ENCODE peak calls at places on chromosomes 2 and 18, in six cellular contexts. One of them, this sample, is unnamed.

GRCh38 chr2:120738786-120739771 is 3.4 kb downstream of the GLI2 start:
- DNase-seq in GM12891: no peak
- DNase-seq in K562: no peak
- DNase-seq in HepG2: no peak
- DNase-seq in H1: peak
- DNase-seq in SK-N-SH: no peak
- DNase-seq in this sample: no peak

GRCh38 chr2:240432820-240433801 is 2.4 kb upstream of the GPC1 start:
- DNase-seq in GM12891: no peak
- DNase-seq in K562: no peak
- DNase-seq in HepG2: no peak
- DNase-seq in H1: no peak
- DNase-seq in SK-N-SH: no peak
- DNase-seq in this sample: no peak

GRCh38 chr2:186862869-186863709 is 14.1 kb upstream of the ZSWIM2 start:
- DNase-seq in GM12891: no peak
- DNase-seq in K562: peak
- DNase-seq in HepG2: peak
- DNase-seq in H1: no peak
- DNase-seq in SK-N-SH: peak
- DNase-seq in this sample: no peak

GRCh38 chr2:218323526-218324472 is 31.5 kb upstream of the TMBIM1 start:
- DNase-seq in GM12891: no peak
- DNase-seq in K562: no peak
- DNase-seq in HepG2: peak
- DNase-seq in H1: peak
- DNase-seq in SK-N-SH: no peak
- DNase-seq in this sample: no peak

GRCh38 chr18:7921938-7922587 is 354.9 kb downstream of the PTPRM start:
- DNase-seq in GM12891: no peak
- DNase-seq in K562: no peak
- DNase-seq in HepG2: peak
- DNase-seq in H1: no peak
- DNase-seq in SK-N-SH: no peak
- DNase-seq in this sample: no peak

GRCh38 chr2:230684222-230685164 is 28.1 kb upstream of the CAB39 start:
- DNase-seq in GM12891: no peak
- DNase-seq in K562: no peak
- DNase-seq in HepG2: peak
- DNase-seq in H1: no peak
- DNase-seq in SK-N-SH: no peak
- DNase-seq in this sample: no peak

GRCh38 chr2:237573721-237574415 is 7.5 kb downstream of the PRLH start:
- DNase-seq in GM12891: no peak
- DNase-seq in K562: no peak
- DNase-seq in HepG2: no peak
- DNase-seq in H1: no peak
- DNase-seq in SK-N-SH: no peak
- DNase-seq in this sample: no peak

GRCh38 chr2:1973636-1974035 is 229.3 kb upstream of the PXDN start:
- DNase-seq in GM12891: no peak
- DNase-seq in K562: no peak
- DNase-seq in HepG2: no peak
- DNase-seq in H1: no peak
- DNase-seq in SK-N-SH: no peak
- DNase-seq in this sample: no peak

GRCh38 chr18:55875330-55875933 is 287.4 kb upstream of the TCF4 start:
- DNase-seq in GM12891: no peak
- DNase-seq in K562: no peak
- DNase-seq in HepG2: no peak
- DNase-seq in H1: no peak
- DNase-seq in SK-N-SH: peak
- DNase-seq in this sample: no peak

GRCh38 chr2:73859721-73860586 is 31.2 kb downstream of the STAMBP start:
- DNase-seq in GM12891: no peak
- DNase-seq in K562: peak
- DNase-seq in HepG2: peak
- DNase-seq in H1: no peak
- DNase-seq in SK-N-SH: no peak
- DNase-seq in this sample: no peak

GRCh38 chr2:205148756-205149155 is 533.5 kb upstream of the NRP2 start:
- DNase-seq in GM12891: no peak
- DNase-seq in K562: no peak
- DNase-seq in HepG2: no peak
- DNase-seq in H1: no peak
- DNase-seq in SK-N-SH: no peak
- DNase-seq in this sample: no peak

GRCh38 chr2:27652341-27652740 is 11.1 kb downstream of the SUPT7L start:
- DNase-seq in GM12891: no peak
- DNase-seq in K562: no peak
- DNase-seq in HepG2: no peak
- DNase-seq in H1: no peak
- DNase-seq in SK-N-SH: no peak
- DNase-seq in this sample: no peak
- TF ChIP-seq TAF1 in GM12891: no peak
- TF ChIP-seq TAF1 in K562: no peak
- TF ChIP-seq TAF1 in HepG2: no peak
- TF ChIP-seq TAF1 in H1: no peak
- TF ChIP-seq TAF1 in SK-N-SH: no peak
- TF ChIP-seq TAF1 in this sample: no peak

DNA sequence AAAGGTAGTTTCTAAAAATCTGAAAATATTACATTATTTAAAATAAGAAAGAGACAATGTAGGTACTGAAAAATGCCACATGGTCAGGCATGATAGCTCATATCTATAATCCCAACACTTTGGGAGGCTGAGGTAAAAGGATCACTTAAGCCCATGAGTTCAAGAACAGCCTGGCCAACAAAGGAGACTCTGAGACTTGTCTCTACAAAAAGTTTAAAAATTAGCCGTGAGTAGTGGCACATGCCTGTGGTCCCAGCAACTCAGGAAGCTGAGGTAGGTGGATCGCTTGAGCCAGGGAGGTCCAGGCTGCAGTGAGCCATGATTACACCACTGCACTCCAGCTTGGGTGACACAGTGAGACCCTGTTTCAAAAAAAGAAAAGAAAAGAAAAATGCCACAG is 21.8 kb downstream of the ATAD2B start:
- DNase-seq in GM12891: no peak
- DNase-seq in K562: no peak
- DNase-seq in HepG2: peak
- DNase-seq in H1: no peak
- DNase-seq in SK-N-SH: no peak
- DNase-seq in this sample: no peak
- TF ChIP-seq TAF1 in GM12891: no peak
- TF ChIP-seq TAF1 in K562: no peak
- TF ChIP-seq TAF1 in HepG2: no peak
- TF ChIP-seq TAF1 in H1: no peak
- TF ChIP-seq TAF1 in SK-N-SH: no peak
- TF ChIP-seq TAF1 in this sample: no peak

DNA sequence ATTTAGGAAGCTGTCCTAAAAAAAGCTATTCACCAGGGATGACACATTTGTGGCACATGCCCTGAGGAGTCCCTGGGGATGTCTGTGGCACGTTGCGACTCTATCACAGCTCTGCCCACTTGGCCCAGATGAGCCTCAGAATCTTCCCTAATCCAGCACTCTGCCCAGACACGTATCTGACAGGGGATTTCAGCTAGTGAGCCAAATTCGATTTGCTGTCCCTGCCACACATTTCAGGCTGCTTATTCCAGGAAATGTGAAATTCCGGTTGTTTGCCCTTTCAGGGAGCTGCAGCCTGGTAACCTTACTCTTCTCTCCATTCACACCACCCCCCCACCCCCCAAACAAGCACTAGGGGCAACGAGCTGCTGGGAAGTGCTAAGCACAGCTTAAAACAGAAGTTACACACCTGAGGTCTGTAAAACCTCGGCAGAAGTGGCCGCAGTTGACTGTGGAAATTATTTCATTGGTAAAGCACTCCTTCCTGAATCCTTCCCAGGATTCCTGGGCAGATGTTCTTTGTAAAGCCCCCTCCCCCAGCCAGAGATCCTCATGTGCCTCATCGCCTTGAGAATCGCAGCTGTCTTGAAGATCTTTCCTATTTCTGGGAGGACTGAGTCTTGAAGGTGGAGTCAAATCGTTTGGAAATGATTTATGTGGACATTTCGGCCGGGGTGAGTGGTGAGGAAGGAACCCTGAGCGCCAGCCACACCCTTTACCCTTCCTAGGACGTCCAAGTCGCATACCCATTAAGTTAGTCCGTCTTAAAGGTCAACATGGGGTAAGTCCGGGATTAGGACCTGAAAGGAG is 85.1 kb upstream of the ZCCHC2 start:
- DNase-seq in GM12891: no peak
- DNase-seq in K562: no peak
- DNase-seq in HepG2: no peak
- DNase-seq in H1: no peak
- DNase-seq in SK-N-SH: peak
- DNase-seq in this sample: no peak
- TF ChIP-seq TAF1 in GM12891: no peak
- TF ChIP-seq TAF1 in K562: no peak
- TF ChIP-seq TAF1 in HepG2: no peak
- TF ChIP-seq TAF1 in H1: no peak
- TF ChIP-seq TAF1 in SK-N-SH: no peak
- TF ChIP-seq TAF1 in this sample: no peak

DNA sequence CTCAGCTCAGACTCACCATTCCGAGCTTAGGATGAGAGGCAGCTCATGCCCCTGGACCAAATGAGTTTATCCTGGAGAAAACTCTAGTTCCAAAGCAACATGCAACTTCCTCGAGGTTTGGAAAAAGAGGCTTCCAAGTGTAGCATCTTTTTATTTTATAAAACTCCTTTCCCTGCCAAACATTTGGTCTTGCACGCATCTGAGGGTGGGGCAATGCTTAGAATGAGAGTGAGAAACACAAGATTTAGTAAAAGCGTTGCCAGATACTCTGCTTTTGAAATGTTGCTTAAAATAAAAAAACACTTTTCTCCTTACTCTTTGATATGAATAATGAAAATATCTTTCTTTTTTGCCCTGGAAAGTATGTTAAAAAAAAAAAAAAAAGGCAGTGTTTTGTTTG is 151.5 kb downstream of the NCKAP5 start:
- DNase-seq in GM12891: no peak
- DNase-seq in K562: no peak
- DNase-seq in HepG2: no peak
- DNase-seq in H1: no peak
- DNase-seq in SK-N-SH: no peak
- DNase-seq in this sample: no peak
- TF ChIP-seq TAF1 in GM12891: no peak
- TF ChIP-seq TAF1 in K562: no peak
- TF ChIP-seq TAF1 in HepG2: no peak
- TF ChIP-seq TAF1 in H1: no peak
- TF ChIP-seq TAF1 in SK-N-SH: no peak
- TF ChIP-seq TAF1 in this sample: no peak

GRCh38 chr2:190410171-190410570 is 2.0 kb downstream of the MFSD6 start:
- DNase-seq in GM12891: no peak
- DNase-seq in K562: no peak
- DNase-seq in HepG2: no peak
- DNase-seq in H1: no peak
- DNase-seq in SK-N-SH: no peak
- DNase-seq in this sample: no peak

GRCh38 chr2:190409616-190410015 is 1.5 kb downstream of the MFSD6 start:
- DNase-seq in GM12891: no peak
- DNase-seq in K562: no peak
- DNase-seq in HepG2: no peak
- DNase-seq in H1: no peak
- DNase-seq in SK-N-SH: peak
- DNase-seq in this sample: no peak

GRCh38 chr2:190407246-190407661 is 901 bp upstream of the MFSD6 start:
- DNase-seq in GM12891: no peak
- DNase-seq in K562: no peak
- DNase-seq in HepG2: no peak
- DNase-seq in H1: no peak
- DNase-seq in SK-N-SH: no peak
- DNase-seq in this sample: no peak

GRCh38 chr2:190407662-190408537 is at the start of gene MFSD6:
- DNase-seq in GM12891: peak
- DNase-seq in K562: peak
- DNase-seq in HepG2: no peak
- DNase-seq in H1: peak
- DNase-seq in SK-N-SH: peak
- DNase-seq in this sample: peak

DNA sequence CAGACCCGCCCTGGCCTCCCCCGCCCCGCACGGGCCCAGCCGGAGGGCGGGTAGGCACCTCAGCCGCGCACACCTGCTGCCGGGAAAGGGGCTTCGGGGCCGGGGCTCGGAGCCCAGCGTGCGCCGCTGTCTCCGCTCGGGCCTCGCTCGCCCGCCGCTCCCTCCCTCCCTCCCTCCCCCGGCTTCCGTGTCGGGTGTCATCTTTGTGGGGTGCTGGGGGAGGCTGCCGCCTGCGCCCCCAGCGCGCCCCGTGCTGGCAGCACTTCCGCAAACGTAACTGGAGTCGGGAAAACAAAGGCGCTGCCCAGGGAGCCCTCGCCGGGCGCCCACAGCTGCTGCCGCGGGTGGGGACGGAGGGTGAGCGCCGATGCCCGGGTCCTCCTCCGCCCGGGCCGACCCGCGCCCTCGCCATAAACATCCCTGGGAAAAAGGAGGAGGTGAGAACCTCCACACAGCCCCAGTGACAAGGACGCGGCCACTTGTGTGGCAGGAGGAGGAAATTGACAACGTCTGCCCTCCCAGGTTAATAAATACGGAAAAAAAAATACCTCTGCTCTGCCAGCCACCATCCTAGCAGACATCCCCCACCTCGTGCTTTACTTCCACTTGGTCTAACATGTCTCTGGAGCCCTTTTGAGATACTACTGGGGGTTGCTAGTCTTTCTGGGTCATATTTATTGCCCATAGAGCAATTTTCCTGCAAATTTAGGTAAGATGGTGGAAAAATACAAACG is 550 bp downstream of the MFSD6 start:
- DNase-seq in GM12891: peak
- DNase-seq in K562: peak
- DNase-seq in HepG2: no peak
- DNase-seq in H1: peak
- DNase-seq in SK-N-SH: peak
- DNase-seq in this sample: peak
- TF ChIP-seq TAF1 in GM12891: peak
- TF ChIP-seq TAF1 in K562: peak
- TF ChIP-seq TAF1 in HepG2: no peak
- TF ChIP-seq TAF1 in H1: no peak
- TF ChIP-seq TAF1 in SK-N-SH: no peak
- TF ChIP-seq TAF1 in this sample: peak